ENCODE peak calls at places on chromosomes 16 and 17, in ten cellular contexts. Z is thyroid gland, O is neural progenitor cell, M is left lung, N is kidney, F is endodermal cell, E is gastrocnemius medialis, I is ascending aorta, D is breast epithelium, S is right lobe of liver. W is an unnamed sample.
A peak's percentile ranks its signal among the peaks of the same experiment; 100 is the strongest.

GRCh38 chr17:219696-220095 is 38.2 kb upstream of the DOC2B start:
- DNase-seq in M (no peak), D (no peak), N (peak; percentile 48), F (no peak), O (no peak), I (peak; percentile 42), E (no peak), S (peak; percentile 28), Z (no peak), W (peak; percentile 38)

GRCh38 chr17:20077978-20078674 is 69.0 kb downstream of the SPECC1 start:
- DNase-seq in F (no peak), N (no peak), S (no peak), O (no peak), M (no peak), I (no peak), Z (no peak), D (no peak), E (no peak), W (no peak)

GRCh38 chr16:88383401-88384221 is 852 bp downstream of the ZNF469 start:
- DNase-seq in I (no peak), S (no peak), Z (no peak), F (peak; percentile 72), E (no peak), M (peak; percentile 81), O (peak; percentile 58), D (no peak), N (peak; percentile 82), W (peak; percentile 62)

GRCh38 chr17:332023-332422 is 20.6 kb downstream of the RPH3AL start:
- DNase-seq in E (no peak), M (peak; percentile 24), F (peak; percentile 38), O (no peak), I (peak; percentile 24), D (no peak), Z (no peak), N (peak; percentile 53), S (peak; percentile 43), W (no peak)

GRCh38 chr16:56933266-56933619 is 1.3 kb downstream of the HERPUD1 start:
- DNase-seq in M (no peak), E (no peak), O (no peak), N (no peak), F (no peak), I (no peak), Z (no peak), S (no peak), D (no peak), W (no peak)

GRCh38 chr16:56554441-56554840 is 10.4 kb upstream of the MT4 start:
- DNase-seq in I (no peak), N (no peak), F (no peak), S (no peak), D (no peak), O (no peak), M (no peak), Z (no peak), E (no peak), W (no peak)

GRCh38 chr17:77445908-77446535 is 305.3 kb downstream of the SEC14L1 start:
- DNase-seq in M (peak; percentile 82), F (no peak), D (no peak), Z (no peak), I (no peak), N (no peak), S (no peak), O (no peak), E (no peak), W (peak; percentile 83)

GRCh38 chr16:7772722-7773121 is 440.1 kb downstream of the RBFOX1 start:
- DNase-seq in Z (no peak), D (no peak), O (no peak), M (no peak), N (no peak), F (no peak), I (no peak), S (no peak), E (no peak), W (no peak)

GRCh38 chr16:58970775-58971174 is 236.7 kb upstream of the GOT2 start:
- DNase-seq in N (no peak), M (no peak), I (no peak), E (no peak), S (no peak), D (no peak), O (no peak), Z (no peak), F (no peak), W (no peak)

GRCh38 chr17:50110591-50111349 is 15.6 kb downstream of the PDK2 start:
- DNase-seq in F (no peak), D (no peak), M (peak; percentile 71), E (peak; percentile 90), I (no peak), O (no peak), Z (no peak), S (peak; percentile 49), N (peak; percentile 81), W (no peak)

GRCh38 chr17:67221062-67221998 is 23.7 kb downstream of the HELZ start:
- DNase-seq in N (no peak), O (peak; percentile 39), S (no peak), Z (peak; percentile 47), D (no peak), I (no peak), F (peak; percentile 69), M (no peak), E (peak; percentile 15), W (no peak)

GRCh38 chr17:48997103-48997826 is at the start of gene IGF2BP1:
- DNase-seq in Z (no peak), I (no peak), O (peak; percentile 93), N (no peak), S (no peak), F (peak; percentile 96), M (no peak), E (no peak), D (no peak), W (no peak)

GRCh38 chr16:54173489-54173888 is 113.1 kb downstream of the IRX3 start:
- DNase-seq in O (peak; percentile 13), S (no peak), N (no peak), F (peak; percentile 59), D (no peak), Z (no peak), I (no peak), M (no peak), E (no peak), W (no peak)

GRCh38 chr17:80704894-80705293 is 160.3 kb downstream of the RPTOR start:
- DNase-seq in F (no peak), M (peak; percentile 68), I (no peak), N (no peak), S (no peak), E (no peak), Z (no peak), O (no peak), D (no peak), W (no peak)

GRCh38 chr17:80704381-80704819 is 159.8 kb downstream of the RPTOR start:
- DNase-seq in I (no peak), Z (no peak), N (no peak), O (no peak), E (no peak), F (no peak), S (no peak), D (no peak), M (no peak), W (no peak)

GRCh38 chr17:80703109-80703508 is 158.5 kb downstream of the RPTOR start:
- DNase-seq in F (no peak), D (no peak), E (no peak), I (no peak), Z (no peak), O (no peak), M (no peak), N (no peak), S (no peak), W (no peak)

GRCh38 chr17:80698297-80698696 is 153.7 kb downstream of the RPTOR start:
- DNase-seq in E (no peak), F (no peak), M (no peak), N (no peak), Z (no peak), O (peak; percentile 24), D (no peak), I (no peak), S (no peak), W (no peak)

GRCh38 chr17:80701730-80702129 is 157.1 kb downstream of the RPTOR start:
- DNase-seq in M (no peak), D (no peak), E (no peak), S (no peak), N (no peak), O (no peak), Z (no peak), F (no peak), I (no peak), W (no peak)
- H3K4me1 ChIP-seq in M (peaks cover 5% of the 10 kb centered on the region), D (no peaks in the 10 kb centered on the region), E (no peaks in the 10 kb centered on the region), S (no peaks in the 10 kb centered on the region), N (peaks cover 1% of the 10 kb centered on the region), O (peaks cover 29% of the 10 kb centered on the region), Z (no peaks in the 10 kb centered on the region), F (peaks cover 10% of the 10 kb centered on the region), I (no peaks in the 10 kb centered on the region), W (no peaks in the 10 kb centered on the region)

GRCh38 chr16:70455910-70456309 is 1.5 kb downstream of the FCSK start:
- DNase-seq in M (no peak), Z (no peak), N (no peak), O (no peak), I (no peak), D (no peak), S (no peak), F (no peak), E (no peak), W (no peak)
- TF ChIP-seq CTCF in M (no peak), Z (no peak), N (no peak), O (peak; percentile 7), I (no peak), D (no peak), S (no peak), F (no peak), E (no peak), W (no peak)

GRCh38 chr17:40322417-40323315 is 13.7 kb downstream of the RARA start:
- DNase-seq in M (peak; percentile 90), E (no peak), F (peak; percentile 75), S (peak; percentile 71), D (peak; percentile 86), I (peak; percentile 94), Z (peak; percentile 80), N (peak; percentile 92), O (no peak), W (peak; percentile 63)

GRCh38 chr17:40318835-40319332 is 9.9 kb downstream of the RARA start:
- DNase-seq in S (peak; percentile 53), Z (peak; percentile 9), F (peak; percentile 59), I (peak; percentile 70), M (peak; percentile 81), N (peak; percentile 82), D (no peak), E (no peak), O (no peak), W (peak; percentile 51)

GRCh38 chr17:40321502-40322416 is 12.8 kb downstream of the RARA start:
- DNase-seq in F (no peak), E (peak; percentile 60), D (no peak), N (peak; percentile 86), O (no peak), Z (peak; percentile 83), S (no peak), I (no peak), M (peak; percentile 79), W (peak; percentile 53)

GRCh38 chr17:40319651-40320550 is 10.9 kb downstream of the RARA start:
- DNase-seq in M (peak; percentile 91), Z (peak; percentile 51), O (no peak), F (no peak), D (peak; percentile 53), N (peak; percentile 88), S (no peak), E (no peak), I (peak; percentile 83), W (peak; percentile 86)

GRCh38 chr17:40320771-40321501 is 12.0 kb downstream of the RARA start:
- DNase-seq in F (peak; percentile 57), Z (peak; percentile 56), N (peak; percentile 89), E (peak; percentile 59), M (peak; percentile 83), O (no peak), D (peak; percentile 44), I (peak; percentile 88), S (no peak), W (peak; percentile 67)
- H3K4me1 ChIP-seq in F (peaks cover 12% of the 10 kb centered on the region), Z (peaks cover 85% of the 10 kb centered on the region), N (peaks cover 72% of the 10 kb centered on the region), E (peaks cover 79% of the 10 kb centered on the region), M (peaks cover 94% of the 10 kb centered on the region), O (peaks cover 28% of the 10 kb centered on the region), D (peaks cover 64% of the 10 kb centered on the region), I (peaks cover 88% of the 10 kb centered on the region), S (peaks cover 3% of the 10 kb centered on the region), W (peaks cover 53% of the 10 kb centered on the region)

GRCh38 chr16:70467113-70467512 is 12.7 kb downstream of the FCSK start:
- DNase-seq in E (no peak), D (no peak), F (peak; percentile 49), M (no peak), N (no peak), Z (no peak), S (no peak), I (no peak), O (no peak), W (no peak)
- TF ChIP-seq CTCF in E (no peak), D (no peak), F (peak; percentile 53), M (no peak), N (no peak), Z (no peak), S (no peak), I (no peak), O (no peak), W (peak; percentile 23)

W was measured in Peyer's patch.